ENCODE peak calls at places on chromosome 7, in ten cellular contexts. P is stomach, R is sigmoid colon, Z is spleen, Q is H1, C is breast epithelium, H is SK-N-SH, D is upper lobe of left lung, K is HCT116, O is transverse colon. J is an unnamed sample.

GRCh38 chr7:38840736-38841460 is 68.1 kb downstream of the VPS41 start:
- DNase-seq in C (no peak), R (no peak), H (no peak), Q (no peak), P (no peak), D (no peak), K (no peak), Z (no peak), O (no peak), J (peak; percentile 64)

GRCh38 chr7:22110227-22110839 is 164.6 kb upstream of the CDCA7L start:
- DNase-seq in K (peak; percentile 74), C (peak; percentile 63), P (peak; percentile 64), Z (no peak), H (peak; percentile 74), R (peak; percentile 78), O (peak; percentile 48), D (no peak), Q (peak; percentile 59), J (peak; percentile 72)

GRCh38 chr7:104550362-104550761 is 222.0 kb downstream of the LHFPL3 start:
- DNase-seq in Q (no peak), K (no peak), H (no peak), P (no peak), C (no peak), O (no peak), R (no peak), Z (no peak), D (no peak), J (no peak)

GRCh38 chr7:98206451-98207330 is 4.5 kb upstream of the BHLHA15 start:
- DNase-seq in Q (no peak), R (no peak), K (no peak), Z (peak; percentile 71), C (no peak), O (no peak), D (no peak), H (no peak), P (no peak), J (no peak)

GRCh38 chr7:4128161-4128560 is 553.9 kb upstream of the FOXK1 start:
- DNase-seq in Z (peak; percentile 65), R (no peak), K (no peak), P (no peak), H (no peak), O (no peak), Q (no peak), C (no peak), D (no peak), J (no peak)

GRCh38 chr7:151367304-151367703 is 25.7 kb downstream of the NUB1 start:
- DNase-seq in Q (no peak), R (no peak), D (no peak), H (no peak), O (no peak), K (no peak), P (no peak), Z (no peak), C (no peak), J (no peak)

GRCh38 chr7:55129409-55130078 is 110.7 kb downstream of the EGFR start:
- DNase-seq in O (peak; percentile 44), H (no peak), Q (no peak), P (no peak), Z (no peak), R (no peak), K (no peak), C (no peak), D (no peak), J (no peak)

GRCh38 chr7:22082553-22082885 is 136.8 kb upstream of the CDCA7L start:
- DNase-seq in H (no peak), O (no peak), C (no peak), K (no peak), R (no peak), D (peak; percentile 42), Q (no peak), Z (no peak), P (no peak), J (no peak)

GRCh38 chr7:88089484-88090050 is 130.3 kb downstream of the SRI start:
- DNase-seq in R (no peak), Q (no peak), K (no peak), O (no peak), H (no peak), D (no peak), P (no peak), Z (no peak), C (no peak), J (no peak)

GRCh38 chr7:81264116-81264515 is 345.3 kb upstream of the SEMA3C start:
- DNase-seq in P (peak; percentile 31), H (no peak), K (no peak), R (no peak), D (no peak), Q (no peak), C (no peak), Z (no peak), O (no peak), J (no peak)

GRCh38 chr7:100211342-100211780 is 8.4 kb upstream of the PVRIG start:
- DNase-seq in K (no peak), Z (peak; percentile 59), H (no peak), C (no peak), R (no peak), P (no peak), Q (no peak), O (no peak), D (no peak), J (no peak)

GRCh38 chr7:144517762-144518161 is 114.3 kb upstream of the NOBOX start:
- DNase-seq in C (no peak), Q (no peak), D (no peak), K (no peak), P (no peak), Z (no peak), H (no peak), R (no peak), O (no peak), J (no peak)

GRCh38 chr7:104552102-104552501 is 223.7 kb downstream of the LHFPL3 start:
- DNase-seq in Q (peak; percentile 10), H (no peak), D (no peak), K (peak; percentile 2), P (peak; percentile 28), O (peak; percentile 32), R (no peak), C (no peak), Z (no peak), J (peak; percentile 4)

DNA sequence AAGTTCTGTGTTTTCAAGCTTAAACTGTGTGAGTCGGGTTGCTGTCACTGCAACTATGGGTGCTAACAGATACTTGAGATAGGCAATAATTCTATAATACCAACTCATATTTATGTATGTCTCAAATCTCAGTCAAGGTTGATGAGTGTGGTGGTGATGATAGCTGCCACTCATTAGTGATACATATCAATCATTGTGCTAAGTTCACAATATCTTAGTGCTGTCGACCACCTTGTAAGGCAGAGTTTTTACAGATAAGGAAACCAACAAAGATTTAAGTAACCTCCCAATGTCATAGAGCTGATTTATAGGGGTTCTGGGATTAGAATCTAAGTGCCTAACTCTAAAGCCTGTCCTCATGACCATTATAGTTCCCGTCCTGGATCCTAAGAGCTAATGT is 82.5 kb downstream of the ELAPOR2 start:
- DNase-seq in P (no peak), K (no peak), H (no peak), D (no peak), C (no peak), O (no peak), Z (no peak), R (no peak), Q (no peak), J (no peak)
- TF ChIP-seq POLR2AphosphoS5 in P (no peak), K (no peak), H (no peak), D (no peak), C (no peak), O (no peak), Z (no peak), R (no peak), Q (no peak), J (no peak)

GRCh38 chr7:36306722-36307121 is 82.9 kb upstream of the ANLN start:
- DNase-seq in D (no peak), O (no peak), Z (no peak), H (no peak), Q (no peak), K (no peak), P (peak; percentile 15), R (no peak), C (no peak), J (no peak)
- H3K4me1 ChIP-seq in D (peaks cover 27% of the 10 kb centered on the region), O (peaks cover 5% of the 10 kb centered on the region), Z (peaks cover 21% of the 10 kb centered on the region), H (peaks cover 26% of the 10 kb centered on the region), Q (no peaks in the 10 kb centered on the region), K (peaks cover 28% of the 10 kb centered on the region), P (peaks cover 28% of the 10 kb centered on the region), R (peaks cover 45% of the 10 kb centered on the region), C (peaks cover 13% of the 10 kb centered on the region), J (peaks cover 8% of the 10 kb centered on the region)

DNA sequence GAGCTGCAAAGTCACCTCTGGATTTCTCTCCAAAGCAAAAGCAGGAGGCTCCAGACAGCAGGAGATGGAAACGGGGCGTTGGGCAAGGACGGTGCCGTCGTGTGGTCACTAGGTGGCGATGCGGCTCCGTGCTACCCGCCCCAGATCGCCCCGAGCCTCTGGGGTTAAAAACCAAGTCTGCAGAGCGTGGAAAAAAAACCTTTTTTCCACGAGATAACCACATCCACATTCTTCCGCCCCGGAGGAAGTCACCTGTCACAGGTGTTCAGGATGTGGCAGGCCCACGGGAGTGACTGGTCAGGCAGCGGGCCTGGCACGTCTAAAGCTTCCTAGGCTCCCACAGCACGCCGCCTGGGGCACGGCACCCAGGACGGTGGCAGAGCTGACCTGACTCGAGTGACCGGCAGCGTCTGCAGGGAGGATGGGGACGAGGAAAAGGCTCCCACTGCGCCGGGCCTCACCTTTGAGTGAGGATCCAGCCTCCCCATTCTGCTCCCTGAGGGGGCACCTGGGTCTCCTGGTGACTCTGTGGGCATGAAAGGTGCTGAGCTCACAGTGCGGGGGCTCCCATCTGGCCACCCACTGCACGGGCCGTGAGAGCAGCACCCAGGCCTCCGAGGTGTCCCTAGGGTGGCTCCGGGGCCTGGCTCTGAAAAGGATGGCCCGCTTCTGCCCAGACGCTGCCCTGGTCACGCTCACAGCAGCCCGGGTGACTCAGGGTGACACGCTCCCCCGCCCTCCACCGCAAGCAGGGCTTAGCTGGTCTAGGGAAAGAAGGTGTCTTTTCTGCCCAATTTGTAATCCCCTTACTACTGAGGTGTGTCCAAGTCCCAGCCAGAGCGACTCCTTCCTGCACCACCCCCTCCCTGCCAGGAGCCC is 71.3 kb upstream of the TNRC18 start:
- DNase-seq in Q (no peak), P (peak; percentile 77), C (peak; percentile 70), H (peak; percentile 95), K (peak; percentile 48), Z (peak; percentile 94), O (peak; percentile 76), R (peak; percentile 88), D (peak; percentile 93), J (peak; percentile 68)
- TF ChIP-seq POLR2AphosphoS5 in Q (no peak), P (no peak), C (peak; percentile 70), H (peak; percentile 9), K (no peak), Z (peak; percentile 73), O (no peak), R (peak; percentile 11), D (no peak), J (peak; percentile 63)

GRCh38 chr7:44080686-44081265 is 1.6 kb downstream of the POLM start:
- DNase-seq in Z (peak; percentile 79), K (no peak), O (no peak), C (no peak), P (no peak), Q (no peak), R (no peak), H (no peak), D (no peak), J (no peak)
- H3K4me1 ChIP-seq in Z (peaks cover 48% of the 10 kb centered on the region), K (peaks cover 12% of the 10 kb centered on the region), O (peaks cover 10% of the 10 kb centered on the region), C (no peaks in the 10 kb centered on the region), P (peaks cover 7% of the 10 kb centered on the region), Q (no peaks in the 10 kb centered on the region), R (peaks cover 13% of the 10 kb centered on the region), H (peaks cover 14% of the 10 kb centered on the region), D (peaks cover 10% of the 10 kb centered on the region), J (no peaks in the 10 kb centered on the region)

GRCh38 chr7:44847509-44847919 is 373 bp downstream of the H2AZ2 start:
- DNase-seq in H (peak; percentile 94), K (peak; percentile 51), D (peak; percentile 97), Z (peak; percentile 98), P (peak; percentile 87), R (peak; percentile 94), C (peak; percentile 88), O (peak; percentile 91), Q (peak; percentile 33), J (peak; percentile 86)
- TF ChIP-seq POLR2AphosphoS5 in H (no peak), K (peak; percentile 53), D (no peak), Z (no peak), P (no peak), R (peak; percentile 9), C (no peak), O (no peak), Q (no peak), J (peak; percentile 15)